ENCODE peak calls at places on chromosomes 3 and 15, in five cellular contexts. U, G, E, F and H are unnamed samples.

GRCh38 chr15:97840501-97840900 is 120.0 kb upstream of the ARRDC4 start:
- DNase-seq in F (no peak), G (no peak), U (no peak), E (no peak), H (no peak)

GRCh38 chr15:90818251-90819210 is 49.9 kb upstream of the FURIN start:
- DNase-seq in U (no peak), G (peak; percentile 75), E (no peak), F (no peak), H (no peak)

GRCh38 chr15:74523982-74524381 is 17.0 kb upstream of the ARID3B start:
- DNase-seq in F (no peak), E (no peak), G (no peak), U (no peak), H (no peak)

GRCh38 chr15:93034512-93034911 is 54.5 kb downstream of the RGMA start:
- DNase-seq in G (no peak), E (no peak), U (no peak), F (no peak), H (no peak)

GRCh38 chr15:38005949-38006800 is 71.7 kb downstream of the TMCO5A start:
- DNase-seq in U (no peak), E (no peak), F (no peak), G (no peak), H (no peak)

GRCh38 chr15:70351941-70352774 is 254.4 kb upstream of the TLE3 start:
- DNase-seq in F (no peak), G (no peak), U (no peak), E (no peak), H (no peak)

GRCh38 chr15:58951388-58952060 is 18.0 kb upstream of the SLTM start:
- DNase-seq in G (no peak), U (no peak), F (no peak), E (no peak), H (no peak)

GRCh38 chr15:51460796-51461195 is 119.3 kb downstream of the GLDN start:
- DNase-seq in G (no peak), F (no peak), E (no peak), U (no peak), H (no peak)

GRCh38 chr3:133477497-133477896 is 77.6 kb downstream of the BFSP2 start:
- DNase-seq in G (no peak), U (no peak), F (no peak), E (no peak), H (no peak)

GRCh38 chr3:28317438-28318022 is 31.0 kb upstream of the ZCWPW2 start:
- DNase-seq in E (no peak), F (peak; percentile 20), U (no peak), G (no peak), H (no peak)

GRCh38 chr3:169529013-169529412 is 134.5 kb downstream of the MECOM start:
- DNase-seq in U (no peak), F (no peak), E (no peak), G (no peak), H (no peak)

GRCh38 chr3:23810342-23811116 is 4.8 kb downstream of the UBE2E1 start:
- DNase-seq in E (no peak), G (peak; percentile 77), U (no peak), F (peak; percentile 57), H (no peak)

GRCh38 chr15:47688573-47689086 is 28.7 kb upstream of the SEMA6D start:
- DNase-seq in E (no peak), F (no peak), U (no peak), G (no peak), H (no peak)

GRCh38 chr15:40160021-40160420 is 848 bp upstream of the BUB1B start:
- DNase-seq in G (no peak), E (no peak), F (no peak), U (no peak), H (no peak)

GRCh38 chr15:76994971-76995945 is at the start of gene PSTPIP1:
- DNase-seq in F (no peak), G (peak; percentile 9), U (no peak), E (no peak), H (no peak)

GRCh38 chr15:64141798-64142512 is 9.6 kb upstream of the SNX22 start:
- DNase-seq in F (no peak), E (no peak), G (no peak), U (no peak), H (no peak)

GRCh38 chr15:64134322-64134829 is 17.2 kb upstream of the SNX22 start:
- DNase-seq in G (peak; percentile 79), F (no peak), E (no peak), U (no peak), H (no peak)

GRCh38 chr15:64138542-64138941 is 13.0 kb upstream of the SNX22 start:
- DNase-seq in E (no peak), U (no peak), F (no peak), G (no peak), H (no peak)

GRCh38 chr15:64133619-64134018 is 17.9 kb upstream of the SNX22 start:
- DNase-seq in U (no peak), F (no peak), G (no peak), E (no peak), H (no peak)

GRCh38 chr15:64137226-64137833 is 14.2 kb upstream of the SNX22 start:
- DNase-seq in G (no peak), F (no peak), E (no peak), U (no peak), H (no peak)
- TF ChIP-seq CTCF in G (peak; percentile 12), F (no peak), E (no peak), U (no peak), H (no peak)

GRCh38 chr15:62059108-62059817 is 984 bp downstream of the VPS13C start:
- DNase-seq in U (no peak), F (no peak), E (no peak), G (no peak), H (no peak)
- TF ChIP-seq CTCF in U (no peak), F (peak; percentile 10), E (no peak), G (peak; percentile 10), H (no peak)

GRCh38 chr15:71595846-71596553 is 214.4 kb upstream of the NR2E3 start:
- DNase-seq in G (no peak), F (no peak), U (no peak), E (no peak), H (no peak)
- TF ChIP-seq CTCF in G (no peak), F (no peak), U (no peak), E (no peak), H (no peak)

GRCh38 chr3:43153189-43154083 is 47.6 kb upstream of the POMGNT2 start:
- DNase-seq in U (no peak), F (no peak), E (no peak), G (peak; percentile 56), H (no peak)
- TF ChIP-seq CTCF in U (no peak), F (no peak), E (no peak), G (no peak), H (no peak)